ENCODE peak calls at places on chromosomes 2 and 18, in six cellular contexts. B, D, X, G, E and P are unnamed samples.

GRCh38 chr18:50410894-50411293 is 36.0 kb downstream of the SKA1 start:
- DNase-seq in B (no peak), D (no peak), X (no peak), G (no peak), E (no peak), P (no peak)

GRCh38 chr2:181724662-181725061 is 44.3 kb upstream of the NEUROD1 start:
- DNase-seq in B (no peak), D (no peak), X (no peak), G (no peak), E (no peak), P (no peak)

GRCh38 chr2:88054300-88055048 is 1.1 kb downstream of the KRCC1 start:
- DNase-seq in B (no peak), D (no peak), X (no peak), G (no peak), E (peak), P (no peak)

GRCh38 chr2:226131299-226131784 is 668.3 kb downstream of the IRS1 start:
- DNase-seq in B (no peak), D (no peak), X (no peak), G (no peak), E (no peak), P (no peak)

GRCh38 chr2:222919841-222920609 is 59.2 kb downstream of the ACSL3 start:
- DNase-seq in B (no peak), D (no peak), X (no peak), G (no peak), E (no peak), P (no peak)

GRCh38 chr18:2963048-2963447 is 49.9 kb downstream of the LPIN2 start:
- DNase-seq in B (no peak), D (no peak), X (no peak), G (no peak), E (no peak), P (no peak)

GRCh38 chr2:237471457-237472186 is 15.4 kb upstream of the MLPH start:
- DNase-seq in B (no peak), D (peak), X (no peak), G (no peak), E (peak), P (no peak)

GRCh38 chr2:102708847-102709559 is 52.8 kb upstream of the TMEM182 start:
- DNase-seq in B (no peak), D (no peak), X (no peak), G (no peak), E (no peak), P (no peak)

GRCh38 chr2:19540739-19541503 is 182.5 kb upstream of the OSR1 start:
- DNase-seq in B (no peak), D (no peak), X (no peak), G (no peak), E (peak), P (no peak)

GRCh38 chr2:71646028-71646427 is 192.7 kb downstream of the DYSF start:
- DNase-seq in B (no peak), D (no peak), X (no peak), G (no peak), E (no peak), P (no peak)

GRCh38 chr2:235843591-235844395 is 324.4 kb downstream of the GBX2 start:
- DNase-seq in B (no peak), D (no peak), X (no peak), G (no peak), E (no peak), P (no peak)

GRCh38 chr2:128817171-128817570 is 498.5 kb upstream of the HS6ST1 start:
- DNase-seq in B (no peak), D (no peak), X (no peak), G (no peak), E (no peak), P (no peak)

GRCh38 chr18:68172842-68173549 is 541.9 kb downstream of the TMX3 start:
- DNase-seq in B (no peak), D (no peak), X (no peak), G (no peak), E (no peak), P (no peak)

GRCh38 chr2:197008229-197008628 is 81.7 kb upstream of the PGAP1 start:
- DNase-seq in B (no peak), D (no peak), X (no peak), G (no peak), E (no peak), P (no peak)

GRCh38 chr18:36610258-36610657 is 218.5 kb downstream of the TPGS2 start:
- DNase-seq in B (no peak), D (no peak), X (no peak), G (no peak), E (no peak), P (no peak)

GRCh38 chr2:68319397-68320117 is at the start of gene CNRIP1:
- DNase-seq in B (peak), D (peak), X (no peak), G (no peak), E (no peak), P (no peak)

GRCh38 chr18:55228191-55228590 is 268.9 kb upstream of the CCDC68 start:
- DNase-seq in B (no peak), D (no peak), X (no peak), G (no peak), E (no peak), P (no peak)

GRCh38 chr18:12934454-12935071 is 13.2 kb upstream of the SEH1L start:
- DNase-seq in B (peak), D (peak), X (peak), G (peak), E (peak), P (no peak)

GRCh38 chr2:199307461-199307860 is 150.3 kb downstream of the SATB2 start:
- DNase-seq in B (no peak), D (no peak), X (no peak), G (no peak), E (no peak), P (no peak)

GRCh38 chr18:28164772-28165483 is 12.0 kb downstream of the CDH2 start:
- DNase-seq in B (no peak), D (no peak), X (no peak), G (no peak), E (no peak), P (no peak)

GRCh38 chr2:23385351-23385747 is 370 bp downstream of the KLHL29 start:
- DNase-seq in B (peak), D (peak), X (peak), G (no peak), E (no peak), P (no peak)

GRCh38 chr2:141611143-141611571 is 519.7 kb downstream of the LRP1B start:
- DNase-seq in B (no peak), D (no peak), X (no peak), G (no peak), E (no peak), P (no peak)

GRCh38 chr2:216234106-216234505 is 125.0 kb downstream of the XRCC5 start:
- DNase-seq in B (no peak), D (no peak), X (no peak), G (no peak), E (no peak), P (no peak)

GRCh38 chr2:233426619-233427342 is 72.5 kb downstream of the DGKD start:
- DNase-seq in B (no peak), D (no peak), X (peak), G (no peak), E (peak), P (no peak)